ENCODE peak calls at places on chromosomes 12 and 14, in five cellular contexts. J, N, L, U and H are unnamed samples.
A peak's percentile ranks its signal among the peaks of the same experiment; 100 is the strongest.

GRCh38 chr12:94930216-94930654 is 73.3 kb downstream of the NDUFA12 start:
- DNase-seq in J (no peak), N (no peak), L (no peak), U (no peak), H (no peak)

GRCh38 chr14:61950340-61950739 is 188.1 kb downstream of the SNAPC1 start:
- DNase-seq in J (no peak), N (no peak), L (no peak), U (no peak), H (no peak)

GRCh38 chr12:50024804-50025186 is 499 bp downstream of the RACGAP1 start:
- DNase-seq in J (no peak), N (no peak), L (no peak), U (no peak), H (peak; percentile 35)

GRCh38 chr12:92573104-92573503 is 129.7 kb upstream of the PLEKHG7 start:
- DNase-seq in J (no peak), N (no peak), L (no peak), U (no peak), H (no peak)

GRCh38 chr12:67038486-67038885 is 230.7 kb upstream of the CAND1 start:
- DNase-seq in J (no peak), N (no peak), L (no peak), U (no peak), H (no peak)

GRCh38 chr14:76293923-76294322 is 82.0 kb upstream of the ESRRB start:
- DNase-seq in J (no peak), N (no peak), L (no peak), U (no peak), H (no peak)

GRCh38 chr12:50258167-50258551 is 25.2 kb downstream of the LIMA1 start:
- DNase-seq in J (no peak), N (no peak), L (no peak), U (peak; percentile 82), H (no peak)

GRCh38 chr14:102415671-102416070 is 52.9 kb downstream of the TECPR2 start:
- DNase-seq in J (no peak), N (no peak), L (no peak), U (peak; percentile 54), H (no peak)

GRCh38 chr12:115267464-115267863 is 583.5 kb upstream of the TBX3 start:
- DNase-seq in J (no peak), N (no peak), L (no peak), U (no peak), H (no peak)

GRCh38 chr12:26845984-26846383 is 13.0 kb upstream of the ITPR2 start:
- DNase-seq in J (peak; percentile 97), N (no peak), L (no peak), U (no peak), H (no peak)

GRCh38 chr12:64480148-64480547 is 28.2 kb downstream of the TBK1 start:
- DNase-seq in J (peak; percentile 24), N (no peak), L (no peak), U (no peak), H (no peak)

GRCh38 chr14:69987416-69988144 is 108.4 kb downstream of the SMOC1 start:
- DNase-seq in J (no peak), N (peak; percentile 65), L (no peak), U (no peak), H (no peak)

DNA sequence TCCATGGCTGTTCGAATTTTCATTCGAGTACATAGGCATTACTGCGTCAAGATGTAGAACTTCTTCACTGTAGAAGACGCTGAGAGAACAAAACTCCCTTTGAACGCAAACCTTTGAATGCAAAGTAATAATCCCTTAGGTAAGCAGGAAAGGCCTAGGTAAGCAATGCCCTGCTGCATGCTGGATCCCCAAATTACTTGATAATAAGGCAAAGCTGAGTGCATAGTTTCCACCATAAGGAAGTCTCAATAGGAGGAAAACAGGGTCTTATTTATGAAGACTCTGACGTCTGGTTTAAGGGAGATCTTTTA is 10.0 kb upstream of the RTRAF start:
- DNase-seq in J (no peak), N (no peak), L (no peak), U (no peak), H (no peak)
- TF ChIP-seq CTCF in J (no peak), N (peak; percentile 16), L (no peak), U (no peak), H (peak; percentile 72)

GRCh38 chr14:92207012-92207927 is 85.5 kb downstream of the CPSF2 start:
- DNase-seq in J (no peak), N (peak; percentile 61), L (no peak), U (no peak), H (no peak)
- TF ChIP-seq CTCF in J (no peak), N (no peak), L (no peak), U (no peak), H (no peak)

GRCh38 chr12:14514154-14514842 is 53.4 kb downstream of the PLBD1 start:
- DNase-seq in J (peak; percentile 21), N (no peak), L (peak; percentile 37), U (no peak), H (peak; percentile 23)
- TF ChIP-seq CTCF in J (peak; percentile 33), N (no peak), L (peak; percentile 54), U (peak; percentile 32), H (no peak)

GRCh38 chr14:36649872-36650650 is 11.6 kb upstream of the PAX9 start:
- DNase-seq in J (no peak), N (no peak), L (no peak), U (no peak), H (no peak)

GRCh38 chr14:36647417-36647826 is 14.2 kb upstream of the PAX9 start:
- DNase-seq in J (no peak), N (peak; percentile 22), L (no peak), U (no peak), H (no peak)

GRCh38 chr14:36652542-36653201 is 9.0 kb upstream of the PAX9 start:
- DNase-seq in J (no peak), N (no peak), L (no peak), U (no peak), H (no peak)

GRCh38 chr14:36646664-36647416 is 14.8 kb upstream of the PAX9 start:
- DNase-seq in J (no peak), N (peak; percentile 57), L (peak; percentile 25), U (no peak), H (no peak)

DNA sequence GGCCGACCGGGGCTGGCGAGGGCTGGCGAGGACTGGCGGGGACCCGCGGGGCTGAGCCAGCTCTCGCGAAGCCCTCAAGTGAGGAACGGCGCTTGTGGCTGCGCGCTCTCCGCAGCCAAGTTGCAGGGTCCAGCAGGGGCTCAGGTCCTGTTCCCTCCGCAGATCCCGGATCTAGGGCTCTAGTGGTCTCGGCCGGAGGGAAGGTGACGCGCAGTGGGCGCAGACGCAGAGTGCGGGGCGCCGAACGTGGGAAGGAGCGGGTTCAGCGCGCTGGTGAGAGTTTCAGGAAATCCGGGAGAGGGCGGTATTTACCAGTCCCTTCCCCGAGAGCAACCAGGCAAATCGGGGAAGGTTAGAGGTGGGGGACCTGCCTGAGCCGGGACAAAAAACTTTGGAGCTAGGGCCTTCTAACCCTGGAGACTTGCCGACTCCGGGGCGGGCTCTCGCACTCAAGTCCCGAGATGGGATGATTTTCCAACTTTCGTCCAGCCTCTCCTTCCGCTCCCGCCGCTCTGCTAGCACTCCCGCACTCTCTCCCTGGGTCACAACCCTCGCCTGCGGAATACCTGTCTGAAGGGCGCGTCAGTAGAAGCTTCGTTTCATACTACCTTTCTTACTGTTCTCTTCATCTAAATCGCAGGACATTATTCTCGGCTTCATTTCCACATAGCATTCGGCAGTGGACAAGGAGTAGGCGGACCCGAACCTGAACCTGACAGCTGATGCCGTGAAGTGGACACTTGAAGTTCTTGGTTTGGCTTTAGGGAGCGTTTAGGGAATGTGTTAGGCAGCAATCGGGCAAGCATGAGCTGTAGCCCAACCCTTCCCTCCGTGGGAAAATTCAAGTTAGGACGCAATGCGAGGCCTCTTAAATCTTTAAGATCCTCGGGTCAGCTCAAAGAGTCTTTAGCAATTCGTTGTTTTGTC is 13.6 kb upstream of the PAX9 start:
- DNase-seq in J (peak; percentile 30), N (peak; percentile 70), L (peak; percentile 26), U (no peak), H (no peak)
- TF ChIP-seq CTCF in J (peak; percentile 60), N (no peak), L (peak; percentile 8), U (peak; percentile 8), H (no peak)